ENCODE peak calls at places on chromosomes 7 and 10, in nine cellular contexts. Y is GM23338, Z is GM12878, D is HL-60, G is K562, M is A549, W is SK-N-SH, B is HCT116, A is HepG2. T is an unnamed sample.

GRCh38 chr10:70403483-70404035 is 386 bp upstream of the EIF4EBP2 start:
- DNase-seq in Y (no peak), Z (no peak), D (no peak), G (no peak), M (no peak), W (no peak), B (no peak), A (no peak), T (no peak)

GRCh38 chr10:42790835-42791234 is 8.2 kb downstream of the BMS1 start:
- DNase-seq in Y (no peak), Z (no peak), D (no peak), G (no peak), M (no peak), W (no peak), B (no peak), A (no peak), T (no peak)

GRCh38 chr7:44305564-44306507 is 19.6 kb downstream of the CAMK2B start:
- DNase-seq in Y (no peak), Z (no peak), D (no peak), G (no peak), M (no peak), W (no peak), B (no peak), A (no peak), T (no peak)

GRCh38 chr7:74119831-74120230 is 36.2 kb downstream of the LIMK1 start:
- DNase-seq in Y (no peak), Z (no peak), D (no peak), G (no peak), M (no peak), W (no peak), B (no peak), A (no peak), T (no peak)

GRCh38 chr10:607545-608196 is 81.8 kb downstream of the DIP2C start:
- DNase-seq in Y (no peak), Z (no peak), D (no peak), G (no peak), M (no peak), W (no peak), B (no peak), A (no peak), T (no peak)

GRCh38 chr10:98397089-98397600 is 17.8 kb downstream of the PYROXD2 start:
- DNase-seq in Y (no peak), Z (no peak), D (no peak), G (no peak), M (no peak), W (no peak), B (no peak), A (no peak), T (no peak)

GRCh38 chr10:29765330-29765729 is 130.6 kb upstream of the SVIL start:
- DNase-seq in Y (no peak), Z (no peak), D (no peak), G (no peak), M (no peak), W (no peak), B (no peak), A (no peak), T (no peak)

GRCh38 chr10:78269061-78269460 is 235.4 kb downstream of the RPS24 start:
- DNase-seq in Y (no peak), Z (no peak), D (no peak), G (no peak), M (no peak), W (no peak), B (no peak), A (no peak), T (no peak)

GRCh38 chr7:77266162-77266807 is 66.7 kb upstream of the FGL2 start:
- DNase-seq in Y (no peak), Z (peak; percentile 33), D (no peak), G (no peak), M (no peak), W (no peak), B (no peak), A (no peak), T (no peak)

GRCh38 chr10:131963350-131963749 is 18.4 kb downstream of the BNIP3 start:
- DNase-seq in Y (no peak), Z (no peak), D (no peak), G (no peak), M (no peak), W (no peak), B (no peak), A (no peak), T (no peak)

GRCh38 chr10:48523820-48524758 is 80.8 kb downstream of the ARHGAP22 start:
- DNase-seq in Y (peak; percentile 75), Z (no peak), D (peak; percentile 43), G (peak; percentile 85), M (peak; percentile 29), W (peak; percentile 95), B (no peak), A (no peak), T (no peak)

GRCh38 chr7:48242846-48243245 is 71.6 kb downstream of the ABCA13 start:
- DNase-seq in Y (no peak), Z (no peak), D (no peak), G (no peak), M (no peak), W (no peak), B (no peak), A (no peak), T (no peak)

GRCh38 chr7:116956515-116956804 is 3.2 kb downstream of the ST7 start:
- DNase-seq in Y (no peak), Z (no peak), D (no peak), G (no peak), M (no peak), W (no peak), B (no peak), A (no peak), T (no peak)
- H3K4me3 ChIP-seq in Y (no peak overlapping the region), Z (peak overlapping the region; percentile 57), D (no peak overlapping the region), G (no peak overlapping the region), M (no peak overlapping the region), W (no peak overlapping the region), B (no peak overlapping the region), A (no peak overlapping the region), T (no peak overlapping the region)

GRCh38 chr10:117619710-117620405 is 77.3 kb downstream of the EMX2 start:
- DNase-seq in Y (no peak), Z (no peak), D (no peak), G (no peak), M (no peak), W (no peak), B (no peak), A (no peak), T (no peak)
- TF ChIP-seq REST in Y (no peak), Z (no peak), D (no peak), G (no peak), M (no peak), W (no peak), B (no peak), A (no peak), T (no peak)

GRCh38 chr10:111698711-111699110 is 484.9 kb downstream of the GPAM start:
- DNase-seq in Y (no peak), Z (no peak), D (no peak), G (no peak), M (no peak), W (peak; percentile 18), B (no peak), A (no peak), T (no peak)
- H3K27ac ChIP-seq in Y (no peak overlapping the region), Z (no peak overlapping the region), D (no peak overlapping the region), G (no peak overlapping the region), M (no peak overlapping the region), W (no peak overlapping the region), B (no peak overlapping the region), A (no peak overlapping the region), T (no peak overlapping the region)

DNA sequence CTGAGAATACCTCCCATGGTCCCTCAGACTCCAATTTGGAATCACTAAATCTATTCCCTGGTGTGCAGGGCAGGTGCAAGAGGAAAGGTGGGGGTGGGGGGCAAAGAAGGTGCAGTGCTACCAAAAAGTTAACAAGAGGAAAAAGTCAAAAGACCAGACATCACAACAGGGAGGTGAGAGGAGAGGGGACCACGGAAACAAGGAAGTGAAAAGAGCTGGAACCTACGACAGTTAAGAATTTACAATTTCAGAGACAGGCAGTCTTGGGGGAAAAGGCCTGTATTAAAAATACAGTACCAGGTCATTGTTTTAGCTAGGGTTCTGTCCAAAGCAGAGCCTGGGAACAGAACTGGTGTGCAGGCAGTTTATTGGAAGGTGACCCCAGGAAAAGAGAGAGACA is 14.6 kb downstream of the ITGB1 start:
- DNase-seq in Y (no peak), Z (no peak), D (no peak), G (no peak), M (no peak), W (no peak), B (no peak), A (no peak), T (no peak)
- H3K4me3 ChIP-seq in Y (no peak overlapping the region), Z (peak overlapping the region; percentile 8), D (no peak overlapping the region), G (no peak overlapping the region), M (peak overlapping the region; percentile 16), W (no peak overlapping the region), B (no peak overlapping the region), A (no peak overlapping the region), T (peak overlapping the region; percentile 4)

GRCh38 chr10:102657451-102657850 is 13.2 kb downstream of the TRIM8 start:
- DNase-seq in Y (no peak), Z (no peak), D (no peak), G (no peak), M (no peak), W (no peak), B (no peak), A (no peak), T (no peak)
- TF ChIP-seq REST in Y (no peak), Z (no peak), D (no peak), G (no peak), M (no peak), W (no peak), B (no peak), A (no peak), T (no peak)

DNA sequence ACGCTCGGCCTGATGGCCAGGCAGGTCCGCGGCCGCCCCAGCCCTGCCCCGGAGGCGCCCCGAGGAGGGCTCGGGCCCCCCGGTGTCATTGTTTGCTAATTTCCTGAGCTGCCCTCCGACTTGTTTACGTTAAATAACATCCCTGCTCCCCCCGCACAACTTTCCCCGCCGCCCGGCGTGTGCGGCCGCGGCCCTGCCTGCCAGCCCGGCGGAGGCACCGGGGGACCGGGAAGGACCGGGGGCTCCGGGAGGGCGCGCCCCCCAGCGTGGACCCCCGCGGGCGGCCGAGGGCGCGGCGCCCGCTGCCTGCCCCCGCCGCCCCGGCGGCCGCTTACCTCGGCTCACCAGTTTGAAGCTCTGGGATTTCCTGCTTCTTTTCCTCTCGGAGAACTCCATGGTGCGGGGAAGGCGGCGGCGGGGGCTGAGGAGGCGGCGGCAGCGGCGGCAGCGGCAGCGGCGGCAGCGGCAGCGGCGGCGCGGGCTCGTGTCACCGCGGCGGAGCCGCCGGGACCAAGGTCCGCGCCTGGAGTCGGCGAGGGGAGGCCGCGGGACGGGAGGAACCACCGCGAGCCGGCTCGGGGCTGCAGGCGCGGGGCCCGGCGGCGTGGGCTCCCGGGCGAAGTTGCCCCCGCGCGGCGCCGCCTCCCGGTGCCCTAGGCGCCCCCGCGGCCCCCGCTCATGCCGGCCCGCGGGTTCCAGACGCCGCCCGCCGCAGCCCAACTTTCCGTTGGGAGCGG is 508 bp downstream of the BEND7 start:
- DNase-seq in Y (peak; percentile 49), Z (no peak), D (no peak), G (peak; percentile 18), M (no peak), W (peak; percentile 83), B (no peak), A (no peak), T (no peak)
- H3K27ac ChIP-seq in Y (no peak overlapping the region), Z (no peak overlapping the region), D (no peak overlapping the region), G (no peak overlapping the region), M (peak overlapping the region; percentile 98), W (peak overlapping the region; percentile 11), B (peak overlapping the region; percentile 41), A (peak overlapping the region; percentile 65), T (no peak overlapping the region)